ENCODE peak calls at places on chromosomes 7 and 10, in four cellular contexts. M, D, T and Y are unnamed samples.

GRCh38 chr7:135690566-135690965 is 28.3 kb downstream of the STMP1 start:
- DNase-seq in T (no peak), M (peak), D (no peak), Y (no peak)

GRCh38 chr7:143892527-143893300 is 9.3 kb downstream of the TCAF1 start:
- DNase-seq in M (peak), T (no peak), D (no peak), Y (no peak)

GRCh38 chr7:131544449-131545425 is 11.7 kb downstream of the PODXL start:
- DNase-seq in M (peak), T (no peak), D (no peak), Y (no peak)

GRCh38 chr10:70965566-70965965 is 77.2 kb upstream of the PCBD1 start:
- DNase-seq in M (no peak), T (no peak), D (no peak), Y (no peak)

GRCh38 chr7:129689995-129690581 is 78.6 kb downstream of the NRF1 start:
- DNase-seq in M (no peak), D (no peak), T (no peak), Y (no peak)

GRCh38 chr7:11428877-11429617 is 403.0 kb downstream of the THSD7A start:
- DNase-seq in M (no peak), T (no peak), D (no peak), Y (no peak)

GRCh38 chr10:82506680-82507376 is 631.8 kb downstream of the NRG3 start:
- DNase-seq in D (no peak), M (no peak), T (no peak), Y (no peak)

GRCh38 chr7:2215851-2216250 is 16.9 kb downstream of the MAD1L1 start:
- DNase-seq in D (no peak), M (no peak), T (no peak), Y (no peak)

GRCh38 chr10:32938554-32939061 is 19.4 kb downstream of the ITGB1 start:
- DNase-seq in M (no peak), D (peak), T (no peak), Y (peak)

GRCh38 chr10:83166344-83166743 is 973.0 kb upstream of the GHITM start:
- DNase-seq in M (no peak), T (no peak), D (no peak), Y (no peak)

GRCh38 chr10:15118615-15119014 is 21.5 kb downstream of the RPP38 start:
- DNase-seq in D (no peak), M (no peak), T (no peak), Y (no peak)

GRCh38 chr7:2922271-2922691 is 78.2 kb upstream of the GNA12 start:
- DNase-seq in M (no peak), T (no peak), D (no peak), Y (no peak)

GRCh38 chr7:131400833-131401593 is 73.3 kb downstream of the MKLN1 start:
- DNase-seq in T (no peak), D (no peak), M (no peak), Y (no peak)

GRCh38 chr7:23594879-23595604 is 2.1 kb upstream of the CCDC126 start:
- DNase-seq in M (peak), T (peak), D (no peak), Y (no peak)

GRCh38 chr10:119370972-119371703 is 163.8 kb downstream of the GRK5 start:
- DNase-seq in M (peak), T (no peak), D (peak), Y (peak)

GRCh38 chr7:131610007-131610406 is 53.6 kb upstream of the PODXL start:
- DNase-seq in T (no peak), M (peak), D (no peak), Y (no peak)

GRCh38 chr7:100087055-100087750 is 1.6 kb upstream of the COPS6 start:
- DNase-seq in T (peak), D (no peak), M (peak), Y (no peak)

GRCh38 chr10:11024596-11024995 is 6.9 kb downstream of the CELF2 start:
- DNase-seq in D (no peak), T (peak), M (no peak), Y (no peak)

GRCh38 chr7:114392686-114393085 is 21.9 kb upstream of the FOXP2 start:
- DNase-seq in D (no peak), T (no peak), M (peak), Y (no peak)

GRCh38 chr10:97931041-97931440 is 81.4 kb downstream of the GOLGA7B start:
- DNase-seq in M (no peak), T (no peak), D (no peak), Y (no peak)

GRCh38 chr10:47104101-47104707 is 193.0 kb downstream of the PTPN20 start:
- DNase-seq in M (no peak), D (no peak), T (no peak), Y (no peak)

GRCh38 chr10:78461333-78461732 is 427.7 kb downstream of the RPS24 start:
- DNase-seq in D (no peak), M (no peak), T (no peak), Y (peak)

GRCh38 chr7:44100458-44101303 is 3.5 kb upstream of the AEBP1 start:
- DNase-seq in M (peak), T (no peak), D (no peak), Y (peak)

GRCh38 chr7:80385512-80385911 is 126.4 kb downstream of the GNAT3 start:
- DNase-seq in D (no peak), M (no peak), T (no peak), Y (no peak)

GRCh38 chr10:77104459-77104980 is 533.1 kb downstream of the KCNMA1 start:
- DNase-seq in M (peak), T (peak), D (peak), Y (peak)

GRCh38 chr7:6643915-6644625 is 7.0 kb downstream of the ZNF316 start:
- DNase-seq in M (no peak), T (no peak), D (no peak), Y (no peak)

GRCh38 chr10:122519144-122519543 is 41.4 kb upstream of the DMBT1 start:
- DNase-seq in D (no peak), T (no peak), M (no peak), Y (no peak)

GRCh38 chr10:14749051-14749809 is 25.5 kb downstream of the FAM107B start:
- DNase-seq in T (no peak), D (peak), M (peak), Y (no peak)

GRCh38 chr10:63273575-63273974 is 140.4 kb downstream of the NRBF2 start:
- DNase-seq in M (peak), T (no peak), D (no peak), Y (no peak)

GRCh38 chr7:46015107-46015868 is 94.2 kb upstream of the IGFBP3 start:
- DNase-seq in M (no peak), D (peak), T (no peak), Y (no peak)